ENCODE peak calls at places on chromosome 10, in ten cellular contexts. F, L, G, H, T, U, N, R, S and P are unnamed samples.

GRCh38 chr10:80599424-80599847 is 61.7 kb downstream of the SH2D4B start:
- DNase-seq in T (peak), H (peak), F (no peak), R (no peak), L (peak), S (peak), U (peak), N (peak), G (peak), P (peak)

GRCh38 chr10:100534726-100535125 is 1.0 kb upstream of the HIF1AN start:
- DNase-seq in U (no peak), T (no peak), F (no peak), S (no peak), H (no peak), R (no peak), L (no peak), N (no peak), G (no peak), P (no peak)

GRCh38 chr10:43265799-43266721 is 805 bp downstream of the RASGEF1A start:
- DNase-seq in F (no peak), R (no peak), T (no peak), U (no peak), H (peak), L (peak), G (no peak), S (peak), N (peak), P (peak)

GRCh38 chr10:6689036-6689435 is 109.0 kb upstream of the PRKCQ start:
- DNase-seq in U (no peak), F (no peak), G (no peak), L (no peak), H (no peak), T (no peak), R (no peak), S (no peak), N (no peak), P (no peak)

GRCh38 chr10:43198682-43199005 is 60.4 kb downstream of the CSGALNACT2 start:
- DNase-seq in H (no peak), G (no peak), F (no peak), R (peak), N (no peak), U (no peak), T (no peak), L (no peak), S (no peak), P (no peak)

GRCh38 chr10:58322072-58322834 is 12.6 kb upstream of the UBE2D1 start:
- DNase-seq in L (no peak), N (no peak), S (no peak), R (no peak), T (peak), F (no peak), G (no peak), H (peak), U (no peak), P (no peak)

GRCh38 chr10:47024399-47025252 is 113.4 kb downstream of the PTPN20 start:
- DNase-seq in F (peak), U (peak), L (peak), R (peak), H (peak), G (peak), S (peak), T (peak), N (peak), P (peak)

GRCh38 chr10:58356756-58357155 is 21.9 kb downstream of the UBE2D1 start:
- DNase-seq in S (no peak), U (no peak), H (no peak), G (no peak), R (no peak), F (no peak), N (no peak), L (no peak), T (no peak), P (no peak)

GRCh38 chr10:68550747-68551411 is 9.3 kb upstream of the TET1 start:
- DNase-seq in N (no peak), R (peak), F (peak), T (peak), L (peak), H (peak), S (peak), G (peak), U (peak), P (peak)

GRCh38 chr10:132712698-132713232 is 73.2 kb downstream of the NKX6-2 start:
- DNase-seq in N (no peak), S (no peak), G (no peak), H (no peak), F (no peak), T (no peak), L (no peak), U (no peak), R (no peak), P (no peak)

GRCh38 chr10:3067045-3067858 is at the start of gene PFKP:
- DNase-seq in N (peak), G (no peak), T (peak), H (peak), S (peak), U (no peak), R (peak), F (peak), L (peak), P (peak)

GRCh38 chr10:119460369-119461195 is 81.9 kb downstream of the RGS10 start:
- DNase-seq in G (no peak), F (no peak), N (no peak), T (no peak), L (no peak), U (no peak), R (no peak), S (no peak), H (no peak), P (no peak)

GRCh38 chr10:77504870-77505257 is 132.7 kb downstream of the KCNMA1 start:
- DNase-seq in L (peak), N (no peak), S (no peak), T (peak), R (no peak), U (no peak), G (no peak), F (no peak), H (peak), P (no peak)

GRCh38 chr10:103931603-103932002 is 13.6 kb upstream of the STN1 start:
- DNase-seq in G (no peak), H (no peak), R (no peak), T (no peak), S (no peak), U (no peak), L (no peak), N (no peak), F (no peak), P (no peak)

GRCh38 chr10:21715531-21716195 is 181.6 kb downstream of the MLLT10 start:
- DNase-seq in S (no peak), U (no peak), N (no peak), T (peak), G (no peak), H (no peak), L (peak), R (no peak), F (no peak), P (no peak)

GRCh38 chr10:90871761-90872647 is at the start of gene RPP30:
- DNase-seq in F (peak), T (peak), N (peak), S (peak), G (peak), R (peak), L (peak), U (peak), H (peak), P (peak)

GRCh38 chr10:110553905-110554304 is 13.6 kb upstream of the SMC3 start:
- DNase-seq in U (no peak), H (no peak), L (no peak), S (no peak), T (no peak), R (no peak), N (no peak), G (no peak), F (no peak), P (no peak)

GRCh38 chr10:47058961-47059391 is 147.7 kb downstream of the PTPN20 start:
- DNase-seq in U (no peak), L (peak), N (no peak), R (no peak), T (peak), F (no peak), S (peak), H (no peak), G (peak), P (peak)

GRCh38 chr10:125149278-125150047 is 10.9 kb downstream of the CTBP2 start:
- DNase-seq in F (no peak), N (no peak), L (peak), H (peak), G (peak), S (peak), T (peak), U (no peak), R (peak), P (peak)

GRCh38 chr10:32379314-32379949 is 32.5 kb upstream of the EPC1 start:
- DNase-seq in R (no peak), F (no peak), N (no peak), H (peak), T (peak), S (peak), U (no peak), L (peak), G (peak), P (peak)

GRCh38 chr10:122780391-122780790 is 65.3 kb downstream of the CUZD1 start:
- DNase-seq in R (no peak), H (no peak), F (no peak), T (peak), U (no peak), S (no peak), N (no peak), L (peak), G (no peak), P (no peak)

GRCh38 chr10:60662917-60663614 is 115.2 kb upstream of the CDK1 start:
- DNase-seq in U (no peak), H (no peak), G (no peak), N (no peak), R (no peak), T (peak), L (peak), F (no peak), S (no peak), P (no peak)

GRCh38 chr10:97784200-97784811 is 12.5 kb upstream of the SFRP5 start:
- DNase-seq in N (no peak), L (no peak), F (no peak), S (no peak), U (no peak), T (no peak), R (no peak), H (no peak), G (no peak), P (no peak)

GRCh38 chr10:119205926-119206602 is 1.3 kb upstream of the GRK5 start:
- DNase-seq in R (peak), N (peak), L (no peak), H (peak), U (peak), G (no peak), S (no peak), T (peak), F (no peak), P (no peak)

GRCh38 chr10:31853629-31854028 is 75.0 kb downstream of the ARHGAP12 start:
- DNase-seq in L (no peak), U (no peak), H (no peak), G (no peak), N (no peak), F (no peak), T (no peak), R (no peak), S (no peak), P (no peak)

GRCh38 chr10:3895045-3895609 is 110.1 kb upstream of the KLF6 start:
- DNase-seq in R (no peak), F (no peak), S (no peak), G (no peak), T (peak), U (no peak), N (no peak), H (no peak), L (peak), P (no peak)

GRCh38 chr10:44316187-44316921 is 68.5 kb downstream of the CXCL12 start:
- DNase-seq in R (no peak), N (no peak), H (no peak), S (no peak), F (no peak), L (peak), U (no peak), G (no peak), T (peak), P (no peak)

GRCh38 chr10:125820705-125821104 is 2.4 kb downstream of the UROS start:
- DNase-seq in U (no peak), T (no peak), H (no peak), L (no peak), G (no peak), N (no peak), R (no peak), F (no peak), S (no peak), P (no peak)

GRCh38 chr10:78045856-78046255 is 12.2 kb downstream of the RPS24 start:
- DNase-seq in R (no peak), N (no peak), G (no peak), L (no peak), S (no peak), T (no peak), U (no peak), F (no peak), H (no peak), P (no peak)

GRCh38 chr10:11446895-11447294 is 164.6 kb downstream of the USP6NL start:
- DNase-seq in U (no peak), L (no peak), N (no peak), F (no peak), G (no peak), R (no peak), T (no peak), H (no peak), S (no peak), P (no peak)

GRCh38 chr10:112182808-112183328 is 697 bp downstream of the GPAM start:
- DNase-seq in F (no peak), H (no peak), G (no peak), U (no peak), N (no peak), L (no peak), R (no peak), S (no peak), T (no peak), P (no peak)

GRCh38 chr10:52308251-52309031 is 5.6 kb upstream of the DKK1 start:
- DNase-seq in S (peak), N (no peak), T (peak), L (peak), F (no peak), U (peak), R (peak), G (peak), H (peak), P (peak)

GRCh38 chr10:13100349-13101294 is 659 bp downstream of the OPTN start:
- DNase-seq in H (peak), N (no peak), L (peak), S (peak), U (peak), F (no peak), R (no peak), T (peak), G (no peak), P (peak)

GRCh38 chr10:69089638-69090599 is 2.0 kb downstream of the SRGN start:
- DNase-seq in N (peak), U (no peak), S (no peak), G (no peak), H (no peak), T (peak), R (peak), L (no peak), F (peak), P (no peak)